ENCODE peak calls at places on chromosomes 3 and 15, in five cellular contexts. Z, N, I, V and D are unnamed samples.
A peak's percentile ranks its signal among the peaks of the same experiment; 100 is the strongest.

GRCh38 chr15:41888662-41889253 is 5.1 kb downstream of the SPTBN5 start:
- DNase-seq in Z (no peak), N (no peak), I (no peak), V (no peak), D (no peak)

GRCh38 chr3:61650276-61650675 is 88.9 kb downstream of the PTPRG start:
- DNase-seq in Z (no peak), N (peak; percentile 94), I (no peak), V (peak; percentile 58), D (no peak)

GRCh38 chr15:65275104-65275727 is 11.5 kb downstream of the PARP16 start:
- DNase-seq in Z (no peak), N (no peak), I (no peak), V (no peak), D (peak; percentile 82)

GRCh38 chr15:28191832-28192231 is 92.7 kb upstream of the OCA2 start:
- DNase-seq in Z (no peak), N (peak; percentile 48), I (no peak), V (peak; percentile 88), D (no peak)

GRCh38 chr3:124352143-124352528 is 360.2 kb upstream of the ROPN1 start:
- DNase-seq in Z (no peak), N (no peak), I (no peak), V (no peak), D (no peak)

GRCh38 chr3:19702416-19703078 is 231.5 kb downstream of the EFHB start:
- DNase-seq in Z (no peak), N (no peak), I (no peak), V (no peak), D (no peak)

GRCh38 chr3:4939276-4939675 is 40.0 kb upstream of the BHLHE40 start:
- DNase-seq in Z (no peak), N (no peak), I (no peak), V (no peak), D (no peak)

GRCh38 chr3:82641701-82642100 is 880.3 kb upstream of the GBE1 start:
- DNase-seq in Z (no peak), N (no peak), I (no peak), V (no peak), D (no peak)

GRCh38 chr3:53187430-53187829 is 26.4 kb downstream of the PRKCD start:
- DNase-seq in Z (no peak), N (no peak), I (no peak), V (no peak), D (no peak)

GRCh38 chr3:177358085-177358967 is 161.0 kb upstream of the TBL1XR1 start:
- DNase-seq in Z (peak; percentile 48), N (no peak), I (peak; percentile 62), V (peak; percentile 89), D (peak; percentile 77)

GRCh38 chr3:150309557-150309956 is 98.5 kb upstream of the TSC22D2 start:
- DNase-seq in Z (no peak), N (peak; percentile 64), I (no peak), V (no peak), D (no peak)

GRCh38 chr15:90082140-90082713 is 20.0 kb downstream of the IDH2 start:
- DNase-seq in Z (no peak), N (no peak), I (no peak), V (no peak), D (no peak)

GRCh38 chr3:45565341-45565740 is 29.2 kb upstream of the LIMD1 start:
- DNase-seq in Z (no peak), N (no peak), I (no peak), V (no peak), D (no peak)

GRCh38 chr3:9014189-9014588 is 50.9 kb upstream of the RAD18 start:
- DNase-seq in Z (no peak), N (no peak), I (no peak), V (no peak), D (no peak)

GRCh38 chr15:46450112-46450809 is 815.4 kb downstream of the SQOR start:
- DNase-seq in Z (no peak), N (no peak), I (no peak), V (no peak), D (no peak)

GRCh38 chr15:38129531-38130199 is 123.0 kb upstream of the SPRED1 start:
- DNase-seq in Z (no peak), N (peak; percentile 98), I (no peak), V (peak; percentile 84), D (no peak)

GRCh38 chr15:34984884-34985630 is 3.0 kb downstream of the ZNF770 start:
- DNase-seq in Z (no peak), N (no peak), I (no peak), V (peak; percentile 4), D (no peak)

GRCh38 chr3:177589921-177590336 is 392.6 kb upstream of the TBL1XR1 start:
- DNase-seq in Z (no peak), N (peak; percentile 87), I (no peak), V (peak; percentile 81), D (no peak)

GRCh38 chr3:189269356-189269755 is 97.6 kb downstream of the TPRG1 start:
- DNase-seq in Z (no peak), N (no peak), I (no peak), V (no peak), D (no peak)

GRCh38 chr3:80999481-80999880 is 762.0 kb downstream of the GBE1 start:
- DNase-seq in Z (no peak), N (no peak), I (no peak), V (no peak), D (no peak)

GRCh38 chr3:100637197-100637631 is 27.8 kb downstream of the ADGRG7 start:
- DNase-seq in Z (no peak), N (no peak), I (no peak), V (no peak), D (no peak)

GRCh38 chr3:38574411-38575278 is 74.8 kb downstream of the SCN5A start:
- DNase-seq in Z (no peak), N (no peak), I (peak; percentile 5), V (no peak), D (no peak)

GRCh38 chr15:67880651-67881182 is 40.9 kb upstream of the RNU6-1 start:
- DNase-seq in Z (no peak), N (no peak), I (no peak), V (no peak), D (no peak)

GRCh38 chr3:169634618-169635236 is 28.8 kb downstream of the MECOM start:
- DNase-seq in Z (no peak), N (no peak), I (no peak), V (no peak), D (peak; percentile 10)

GRCh38 chr3:59189561-59190338 is 139.9 kb upstream of the CFAP20DC start:
- DNase-seq in Z (no peak), N (no peak), I (no peak), V (no peak), D (no peak)

GRCh38 chr3:128835096-128835495 is 44.3 kb upstream of the ACAD9 start:
- DNase-seq in Z (no peak), N (no peak), I (no peak), V (no peak), D (no peak)

GRCh38 chr3:124967964-124968363 is 33.4 kb upstream of the MUC13 start:
- DNase-seq in Z (no peak), N (no peak), I (no peak), V (no peak), D (peak; percentile 12)

GRCh38 chr15:80823995-80824394 is 44.8 kb downstream of the CEMIP start:
- DNase-seq in Z (no peak), N (no peak), I (no peak), V (no peak), D (no peak)

GRCh38 chr15:31159837-31160236 is 58.3 kb upstream of the TRPM1 start:
- DNase-seq in Z (no peak), N (no peak), I (no peak), V (no peak), D (no peak)

GRCh38 chr3:11187678-11188077 is 33.4 kb downstream of the HRH1 start:
- DNase-seq in Z (no peak), N (no peak), I (no peak), V (no peak), D (no peak)

GRCh38 chr3:30073622-30074021 is 532.8 kb upstream of the TGFBR2 start:
- DNase-seq in Z (no peak), N (no peak), I (no peak), V (no peak), D (no peak)

GRCh38 chr3:169657351-169658124 is 6.0 kb downstream of the MECOM start:
- DNase-seq in Z (no peak), N (no peak), I (no peak), V (no peak), D (no peak)

GRCh38 chr3:44893097-44893496 is 18.7 kb downstream of the TGM4 start:
- DNase-seq in Z (no peak), N (no peak), I (no peak), V (peak; percentile 34), D (no peak)